ENCODE peak calls at places on chromosomes 13 and 19, in seven cellular contexts. R, M, A, B, S, H and T are unnamed samples.

GRCh38 chr19:55255618-55256423 is 3.0 kb downstream of the PPP6R1 start:
- DNase-seq in R (no peak), M (no peak), A (no peak), B (no peak), S (no peak), H (no peak), T (no peak)

GRCh38 chr19:55536951-55537740 is at the start of gene SBK2:
- DNase-seq in R (no peak), M (no peak), A (peak), B (no peak), S (no peak), H (no peak), T (no peak)

GRCh38 chr19:51365211-51366049 is 758 bp downstream of the ETFB start:
- DNase-seq in R (peak), M (no peak), A (peak), B (no peak), S (peak), H (peak), T (no peak)

GRCh38 chr19:3606690-3607289 is at the start of gene TBXA2R:
- DNase-seq in R (peak), M (no peak), A (peak), B (peak), S (peak), H (peak), T (peak)

GRCh38 chr13:35771898-35772297 is 295.4 kb upstream of the MAB21L1 start:
- DNase-seq in R (no peak), M (no peak), A (peak), B (no peak), S (no peak), H (no peak), T (no peak)

GRCh38 chr13:44474122-44474910 is 100.7 kb downstream of the SERP2 start:
- DNase-seq in R (no peak), M (no peak), A (peak), B (no peak), S (no peak), H (no peak), T (no peak)

GRCh38 chr19:55257461-55258411 is 1.1 kb downstream of the PPP6R1 start:
- DNase-seq in R (no peak), M (no peak), A (peak), B (no peak), S (no peak), H (no peak), T (no peak)

GRCh38 chr13:89310943-89311342 is 1639.8 kb downstream of the SLITRK5 start:
- DNase-seq in R (no peak), M (no peak), A (no peak), B (no peak), S (no peak), H (no peak), T (no peak)

GRCh38 chr19:48616041-48616436 is 1.2 kb upstream of the FAM83E start:
- DNase-seq in R (no peak), M (no peak), A (no peak), B (no peak), S (peak), H (no peak), T (no peak)

GRCh38 chr13:67227131-67227983 is 2.8 kb downstream of the PCDH9 start:
- DNase-seq in R (no peak), M (no peak), A (no peak), B (no peak), S (no peak), H (no peak), T (no peak)

GRCh38 chr13:42574011-42574410 is at the start of gene TNFSF11:
- DNase-seq in R (no peak), M (no peak), A (peak), B (no peak), S (no peak), H (no peak), T (no peak)

GRCh38 chr13:65416784-65417183 is 1813.4 kb downstream of the PCDH9 start:
- DNase-seq in R (no peak), M (no peak), A (no peak), B (no peak), S (no peak), H (no peak), T (no peak)

GRCh38 chr19:49749055-49749716 is 13.9 kb downstream of the TSKS start:
- DNase-seq in R (no peak), M (no peak), A (peak), B (no peak), S (no peak), H (no peak), T (no peak)

GRCh38 chr13:92097337-92097903 is 699.0 kb downstream of the GPC5 start:
- DNase-seq in R (no peak), M (no peak), A (no peak), B (no peak), S (no peak), H (no peak), T (no peak)

GRCh38 chr13:34208326-34208725 is 390.4 kb downstream of the RFC3 start:
- DNase-seq in R (no peak), M (no peak), A (no peak), B (no peak), S (no peak), H (no peak), T (no peak)

GRCh38 chr19:49889038-49889686 is 7.5 kb downstream of the IL4I1 start:
- DNase-seq in R (no peak), M (no peak), A (no peak), B (no peak), S (peak), H (no peak), T (no peak)

GRCh38 chr13:27635256-27635655 is 13.6 kb downstream of the POLR1D start:
- DNase-seq in R (no peak), M (no peak), A (no peak), B (no peak), S (no peak), H (no peak), T (no peak)

GRCh38 chr13:40433577-40433976 is 232.9 kb downstream of the FOXO1 start:
- DNase-seq in R (no peak), M (no peak), A (no peak), B (no peak), S (no peak), H (no peak), T (no peak)

GRCh38 chr13:25222740-25223139 is 50.7 kb upstream of the AMER2 start:
- DNase-seq in R (no peak), M (no peak), A (no peak), B (no peak), S (no peak), H (no peak), T (no peak)

GRCh38 chr13:39672378-39673132 is 17.1 kb downstream of the COG6 start:
- DNase-seq in R (no peak), M (no peak), A (no peak), B (no peak), S (no peak), H (no peak), T (no peak)

GRCh38 chr19:35315883-35316282 is 13.1 kb upstream of the CD22 start:
- DNase-seq in R (no peak), M (no peak), A (no peak), B (no peak), S (no peak), H (no peak), T (no peak)
- TF ChIP-seq CTCF in R (no peak), M (no peak), A (no peak), B (no peak), S (no peak), H (no peak), T (no peak)

GRCh38 chr19:1905863-1906375 is 720 bp downstream of the ADAT3 start:
- DNase-seq in R (no peak), M (no peak), A (no peak), B (no peak), S (peak), H (no peak), T (no peak)
- H3K27ac ChIP-seq in R (peak), M (peak), A (peak), B (peak), S (peak), H (peak), T (no peak)

DNA sequence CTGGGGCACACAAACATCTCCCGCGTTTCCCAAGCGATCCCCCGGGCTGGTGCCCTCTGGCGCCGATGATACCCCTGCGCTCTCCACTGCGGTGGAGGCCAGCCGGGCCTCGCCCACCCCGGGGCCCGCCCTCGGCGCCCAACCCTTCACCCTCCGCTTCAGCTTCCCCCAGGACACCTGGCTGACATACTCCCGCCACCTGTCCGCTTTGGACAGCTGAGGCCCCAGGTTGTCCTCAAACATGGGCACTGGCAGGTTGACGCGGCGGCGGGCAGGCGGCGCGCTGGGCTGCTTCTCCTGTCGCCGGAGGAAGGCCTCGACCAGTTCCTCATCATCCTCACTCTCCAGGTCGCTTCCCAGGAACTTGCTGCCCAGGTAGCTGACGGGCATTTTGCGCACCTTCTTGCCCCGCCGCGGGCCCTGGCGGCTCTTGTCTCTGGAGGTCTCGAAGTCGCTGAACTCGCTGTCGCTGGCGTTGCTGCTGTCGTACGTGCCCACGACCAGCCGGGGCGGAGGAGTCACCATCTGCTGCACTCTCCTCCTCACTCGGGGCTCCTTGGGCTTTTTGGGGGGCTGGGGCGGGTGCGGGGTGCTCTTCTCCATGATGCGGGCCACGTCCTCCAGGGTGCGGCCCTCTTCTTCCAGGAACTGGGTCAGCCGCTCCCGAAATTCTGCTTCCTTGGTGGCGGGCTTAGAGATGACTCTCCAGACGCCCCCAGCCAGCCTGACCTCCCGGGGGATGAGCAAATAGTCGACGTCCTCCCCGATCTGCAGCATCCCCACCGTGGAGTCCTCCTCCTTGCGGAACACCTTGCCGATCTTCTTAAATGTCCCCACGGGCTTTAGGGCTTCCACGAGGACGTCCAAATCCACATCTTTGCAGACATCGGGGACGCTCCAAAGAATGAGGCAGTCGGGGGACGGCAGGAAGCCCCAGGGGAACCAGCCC is 1.1 kb downstream of the CCDC8 start:
- DNase-seq in R (no peak), M (no peak), A (no peak), B (no peak), S (no peak), H (no peak), T (no peak)
- TF ChIP-seq CTCF in R (no peak), M (no peak), A (no peak), B (no peak), S (no peak), H (no peak), T (no peak)

GRCh38 chr19:4755459-4755858 is 31.8 kb upstream of the DPP9 start:
- DNase-seq in R (no peak), M (no peak), A (no peak), B (no peak), S (no peak), H (no peak), T (no peak)
- H3K27ac ChIP-seq in R (no peak), M (no peak), A (no peak), B (no peak), S (no peak), H (no peak), T (no peak)

GRCh38 chr13:97659602-97660001 is 225.6 kb downstream of the RAP2A start:
- DNase-seq in R (no peak), M (no peak), A (peak), B (no peak), S (no peak), H (no peak), T (no peak)
- TF ChIP-seq CTCF in R (no peak), M (peak), A (peak), B (peak), S (no peak), H (no peak), T (no peak)